ENCODE peak calls at places on chromosomes 6 and 20, in six cellular contexts. E, A, G, Y, U and B are unnamed samples.

GRCh38 chr6:11166948-11167347 is 55.4 kb upstream of the ERVFRD-1 start:
- DNase-seq in E (no peak), A (no peak), G (no peak), Y (no peak), U (no peak), B (no peak)

GRCh38 chr6:163630991-163631390 is 216.5 kb downstream of the QKI start:
- DNase-seq in E (no peak), A (no peak), G (no peak), Y (no peak), U (no peak), B (no peak)

GRCh38 chr6:152821525-152821924 is 70.9 kb downstream of the VIP start:
- DNase-seq in E (no peak), A (no peak), G (peak; percentile 59), Y (no peak), U (no peak), B (no peak)

GRCh38 chr6:151916075-151916474 is 108.6 kb downstream of the ESR1 start:
- DNase-seq in E (no peak), A (no peak), G (no peak), Y (no peak), U (no peak), B (peak; percentile 6)

GRCh38 chr6:79544299-79544927 is 7.2 kb upstream of the LCA5 start:
- DNase-seq in E (peak; percentile 56), A (no peak), G (peak; percentile 35), Y (peak; percentile 46), U (peak; percentile 89), B (peak; percentile 42)

GRCh38 chr6:101544286-101544685 is 150.8 kb downstream of the GRIK2 start:
- DNase-seq in E (no peak), A (no peak), G (no peak), Y (peak; percentile 48), U (peak; percentile 32), B (peak; percentile 66)

GRCh38 chr6:30062471-30063178 is 1.6 kb downstream of the POLR1H start:
- DNase-seq in E (no peak), A (no peak), G (no peak), Y (no peak), U (no peak), B (no peak)

GRCh38 chr6:158316022-158316421 is 3.8 kb downstream of the TULP4 start:
- DNase-seq in E (no peak), A (peak; percentile 28), G (no peak), Y (peak; percentile 39), U (peak; percentile 48), B (no peak)

GRCh38 chr6:37696841-37697735 is 595 bp downstream of the MDGA1 start:
- DNase-seq in E (no peak), A (peak; percentile 19), G (no peak), Y (no peak), U (peak; percentile 12), B (peak; percentile 66)

GRCh38 chr6:155646443-155646842 is 190.8 kb upstream of the NOX3 start:
- DNase-seq in E (peak; percentile 47), A (peak; percentile 31), G (no peak), Y (peak; percentile 32), U (no peak), B (no peak)

GRCh38 chr6:85866373-85866740 is 223.7 kb upstream of the SYNCRIP start:
- DNase-seq in E (peak; percentile 62), A (no peak), G (no peak), Y (peak; percentile 36), U (peak; percentile 16), B (no peak)

GRCh38 chr20:44083220-44083933 is 103.6 kb downstream of the JPH2 start:
- DNase-seq in E (peak; percentile 17), A (no peak), G (no peak), Y (peak; percentile 58), U (peak; percentile 72), B (peak; percentile 83)

GRCh38 chr6:90397929-90398674 is 101.5 kb upstream of the BACH2 start:
- DNase-seq in E (peak; percentile 6), A (peak; percentile 83), G (peak; percentile 88), Y (peak; percentile 32), U (peak; percentile 17), B (no peak)

GRCh38 chr20:49170714-49171113 is 17.4 kb downstream of the STAU1 start:
- DNase-seq in E (no peak), A (no peak), G (no peak), Y (no peak), U (no peak), B (no peak)

DNA sequence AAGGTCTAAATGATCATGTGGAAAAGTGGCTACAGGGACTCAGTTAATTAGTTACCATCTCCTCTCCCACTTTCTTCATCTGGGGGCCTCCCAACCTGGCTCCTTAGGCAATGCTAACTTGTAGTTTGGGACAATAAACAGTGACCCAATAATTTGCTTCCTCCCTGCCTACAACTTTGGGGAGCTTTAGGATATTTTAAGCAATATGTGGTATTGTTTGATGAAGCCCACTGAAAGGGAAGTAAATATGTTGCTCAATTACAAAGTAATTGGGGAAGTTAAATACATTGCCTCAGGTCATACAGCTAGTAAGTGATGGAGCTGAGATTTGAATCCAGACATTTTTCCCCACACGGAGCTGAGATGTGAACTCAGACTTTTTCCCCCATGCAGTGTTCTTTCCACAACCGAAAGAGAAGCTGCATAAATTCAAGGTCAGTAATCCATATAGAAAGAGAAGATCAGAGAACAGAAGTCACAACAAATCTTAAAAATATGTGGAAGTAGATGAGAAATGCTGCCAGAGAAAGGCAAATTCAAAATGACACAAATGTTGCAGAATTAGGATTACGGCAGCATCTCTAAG is 26.6 kb downstream of the ZHX3 start:
- DNase-seq in E (no peak), A (no peak), G (no peak), Y (no peak), U (no peak), B (peak; percentile 42)
- H3K4me3 ChIP-seq in E (no peak overlapping the region), A (no peak overlapping the region), G (no peak overlapping the region), Y (no peak overlapping the region), U (no peak overlapping the region), B (no peak overlapping the region)

DNA sequence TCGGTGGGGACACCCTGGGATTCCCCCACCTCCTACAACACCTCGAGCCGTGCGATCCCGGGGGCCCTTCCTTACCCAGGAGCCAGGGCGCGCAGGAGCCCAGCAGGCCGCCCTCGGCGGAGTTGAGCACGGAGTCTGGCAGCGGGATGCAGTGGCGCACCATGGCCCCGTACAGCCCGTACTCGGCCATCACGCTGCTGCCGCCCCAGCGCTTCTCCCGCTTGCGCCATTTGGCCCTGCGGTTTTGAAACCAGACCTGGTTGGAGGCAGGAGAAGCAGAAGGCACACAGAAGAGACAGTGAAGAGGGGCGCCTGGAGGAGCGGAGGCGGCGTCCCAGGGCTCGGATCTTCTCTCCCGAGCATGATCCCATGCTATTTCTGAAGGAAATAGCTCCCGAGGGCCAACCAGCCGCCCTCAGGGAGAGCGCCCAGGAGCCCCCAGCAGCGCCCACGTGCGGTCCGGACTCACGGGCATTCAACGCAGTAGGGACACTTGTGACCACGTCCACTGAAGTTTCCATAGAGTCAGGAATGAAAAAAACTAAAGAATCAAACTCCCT is 4.3 kb downstream of the VSX1 start:
- DNase-seq in E (no peak), A (no peak), G (no peak), Y (peak; percentile 6), U (no peak), B (peak; percentile 59)
- H3K9ac ChIP-seq in E (no peak overlapping the region), A (no peak overlapping the region), G (no peak overlapping the region), Y (no peak overlapping the region), U (no peak overlapping the region), B (no peak overlapping the region)

GRCh38 chr6:50820590-50821234 is 2.0 kb downstream of the TFAP2B start:
- DNase-seq in E (no peak), A (no peak), G (no peak), Y (no peak), U (no peak), B (peak; percentile 3)

GRCh38 chr6:50819906-50820589 is 1.4 kb downstream of the TFAP2B start:
- DNase-seq in E (no peak), A (no peak), G (no peak), Y (no peak), U (no peak), B (no peak)

GRCh38 chr6:50817638-50817950 is 1.1 kb upstream of the TFAP2B start:
- DNase-seq in E (no peak), A (no peak), G (no peak), Y (no peak), U (no peak), B (no peak)

GRCh38 chr6:50818673-50819072 is at the start of gene TFAP2B:
- DNase-seq in E (no peak), A (no peak), G (no peak), Y (no peak), U (no peak), B (no peak)

DNA sequence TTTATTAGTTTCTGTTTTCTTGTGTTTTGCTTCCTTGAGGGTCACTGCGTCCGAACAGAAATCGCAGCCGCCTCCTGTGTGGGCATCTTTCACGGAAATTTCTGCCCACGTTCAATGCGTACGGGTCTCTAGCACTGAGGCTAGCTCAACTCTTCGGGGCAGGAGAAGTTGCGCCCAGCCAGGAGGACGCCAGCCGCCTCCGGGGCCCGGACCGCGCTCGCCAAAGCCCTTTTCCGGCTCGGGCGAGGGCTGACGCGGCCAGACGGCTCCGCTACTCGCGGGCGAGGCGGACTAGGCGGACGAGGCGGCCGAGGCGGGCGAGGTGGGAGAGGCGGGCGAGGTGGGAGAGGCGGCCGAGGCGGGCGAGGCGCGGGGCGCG is 845 bp downstream of the TFAP2B start:
- DNase-seq in E (no peak), A (no peak), G (no peak), Y (no peak), U (no peak), B (peak; percentile 13)
- H3K27me3 ChIP-seq in E (peaks cover 31% of the 10 kb centered on the region), A (peaks cover 82% of the 10 kb centered on the region), G (peaks cover 68% of the 10 kb centered on the region), Y (peaks cover 57% of the 10 kb centered on the region), U (peaks cover 68% of the 10 kb centered on the region), B (peaks cover 68% of the 10 kb centered on the region)

GRCh38 chr6:21586760-21587181 is 6.8 kb upstream of the SOX4 start:
- DNase-seq in E (no peak), A (no peak), G (no peak), Y (no peak), U (no peak), B (no peak)
- H3K4me3 ChIP-seq in E (peak overlapping the region; percentile 68), A (peak overlapping the region; percentile 65), G (no peak overlapping the region), Y (peak overlapping the region; percentile 58), U (peak overlapping the region; percentile 85), B (peak overlapping the region; percentile 97)

DNA sequence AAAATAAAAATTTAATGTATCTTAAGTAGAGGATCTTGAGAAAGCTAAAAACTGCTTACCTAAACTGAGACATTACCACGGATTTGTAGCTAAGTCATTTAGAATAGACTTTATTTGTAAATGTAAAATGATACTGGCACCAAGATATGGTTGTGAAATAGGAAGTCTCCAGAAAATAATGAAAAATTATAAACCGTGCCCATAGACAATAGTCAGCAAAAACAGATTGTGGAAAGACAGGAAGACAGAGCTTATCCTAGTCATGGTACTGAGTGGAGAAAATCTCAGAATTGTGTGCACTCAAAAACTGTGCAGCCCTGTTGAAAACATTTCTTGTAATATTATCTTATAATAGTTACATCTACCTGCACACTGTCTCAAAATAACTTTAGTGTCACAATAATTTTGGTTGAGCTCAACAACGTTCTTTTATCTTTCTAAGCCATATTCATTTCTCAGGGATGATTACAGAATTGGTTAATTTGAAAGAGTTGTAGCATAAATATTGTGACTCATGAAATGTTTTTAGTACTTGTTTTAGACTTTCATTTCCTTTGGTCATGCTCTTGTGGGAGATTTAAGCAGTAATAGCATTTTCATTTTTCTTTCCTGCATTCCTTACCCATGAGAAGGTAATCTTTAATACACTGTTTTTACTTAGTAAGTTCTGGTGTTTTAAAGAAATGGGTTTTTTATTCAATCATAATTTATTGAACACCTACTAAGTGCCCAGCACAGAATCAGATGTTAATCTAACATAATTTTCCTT is 174.5 kb downstream of the SOX4 start:
- DNase-seq in E (peak; percentile 78), A (peak; percentile 85), G (no peak), Y (peak; percentile 87), U (peak; percentile 87), B (peak; percentile 76)
- H3K9ac ChIP-seq in E (no peak overlapping the region), A (peak overlapping the region; percentile 75), G (no peak overlapping the region), Y (no peak overlapping the region), U (peak overlapping the region; percentile 73), B (no peak overlapping the region)